ENCODE peak calls at places on chromosome 20, in five cellular contexts. C is HEK293T; K is small intestine; M is stimulated activated CD8-positive, alpha-beta memory T cell treated with anti-CD3 and anti-CD28 coated beads, Interleukin-7, amount 100 ng/mL, for 1 hour; G is KBM-7. V is an unnamed sample.

GRCh38 chr20:33311989-33312388 is 29.0 kb downstream of the BPIFB1 start:
- DNase-seq in C (no peak), K (no peak), M (no peak), G (no peak), V (no peak)

GRCh38 chr20:43936371-43936770 is 21.7 kb downstream of the TOX2 start:
- DNase-seq in C (no peak), K (no peak), M (no peak), G (no peak), V (no peak)

GRCh38 chr20:64212750-64213149 is 42.8 kb upstream of the PCMTD2 start:
- DNase-seq in C (no peak), K (no peak), M (no peak), G (no peak), V (no peak)

GRCh38 chr20:31990958-31991705 is 19.1 kb upstream of the CCM2L start:
- DNase-seq in C (no peak), K (no peak), M (no peak), G (no peak), V (no peak)

GRCh38 chr20:23609486-23610109 is 3.9 kb upstream of the CST9 start:
- DNase-seq in C (no peak), K (no peak), M (no peak), G (no peak), V (no peak)

GRCh38 chr20:53547664-53548239 is 45.9 kb downstream of the ZNF217 start:
- DNase-seq in C (peak), K (peak), M (no peak), G (peak), V (no peak)

GRCh38 chr20:420169-420620 is 12.1 kb downstream of the RBCK1 start:
- DNase-seq in C (no peak), K (no peak), M (no peak), G (no peak), V (no peak)

GRCh38 chr20:49501917-49502316 is 19.4 kb upstream of the KCNB1 start:
- DNase-seq in C (peak), K (no peak), M (no peak), G (peak), V (no peak)

GRCh38 chr20:24752612-24753011 is 196.5 kb upstream of the CST7 start:
- DNase-seq in C (no peak), K (no peak), M (no peak), G (no peak), V (no peak)

GRCh38 chr20:21125072-21125848 is 622 bp upstream of the KIZ start:
- DNase-seq in C (peak), K (peak), M (no peak), G (no peak), V (no peak)

GRCh38 chr20:25309395-25310267 is 61.7 kb downstream of the PYGB start:
- DNase-seq in C (no peak), K (peak), M (no peak), G (no peak), V (no peak)

GRCh38 chr20:42886801-42887200 is 302.9 kb downstream of the PTPRT start:
- DNase-seq in C (no peak), K (no peak), M (no peak), G (no peak), V (no peak)

GRCh38 chr20:53643031-53643832 is 49.6 kb upstream of the ZNF217 start:
- DNase-seq in C (no peak), K (peak), M (peak), G (peak), V (peak)

GRCh38 chr20:23096986-23097520 is 10.9 kb upstream of the CD93 start:
- DNase-seq in C (no peak), K (no peak), M (no peak), G (no peak), V (no peak)

GRCh38 chr20:24891546-24892393 is 57.3 kb upstream of the CST7 start:
- DNase-seq in C (peak), K (no peak), M (no peak), G (no peak), V (no peak)

GRCh38 chr20:4813839-4814695 is 92.4 kb downstream of the PRND start:
- DNase-seq in C (no peak), K (peak), M (no peak), G (peak), V (peak)

GRCh38 chr20:8094845-8095244 is 37.2 kb upstream of the PLCB1 start:
- DNase-seq in C (no peak), K (no peak), M (no peak), G (no peak), V (no peak)

GRCh38 chr20:9019833-9020232 is 49.1 kb upstream of the PLCB4 start:
- DNase-seq in C (no peak), K (no peak), M (no peak), G (no peak), V (no peak)

GRCh38 chr20:57594092-57594911 is 25.9 kb downstream of the ZBP1 start:
- DNase-seq in C (peak), K (no peak), M (peak), G (peak), V (peak)

GRCh38 chr20:54914995-54915394 is 439.6 kb downstream of the DOK5 start:
- DNase-seq in C (no peak), K (no peak), M (no peak), G (no peak), V (no peak)

GRCh38 chr20:37846573-37846972 is 56.4 kb upstream of the VSTM2L start:
- DNase-seq in C (no peak), K (no peak), M (no peak), G (no peak), V (no peak)

GRCh38 chr20:23622839-23623343 is 14.9 kb downstream of the CST3 start:
- DNase-seq in C (no peak), K (peak), M (no peak), G (no peak), V (no peak)

GRCh38 chr20:3121271-3121911 is 36.9 kb upstream of the AVP start:
- DNase-seq in C (no peak), K (no peak), M (no peak), G (peak), V (no peak)

GRCh38 chr20:31505903-31506302 is 8.3 kb upstream of the HM13 start:
- DNase-seq in C (no peak), K (no peak), M (no peak), G (no peak), V (no peak)

GRCh38 chr20:7980332-7981046 is 39.1 kb downstream of the TMX4 start:
- DNase-seq in C (peak), K (peak), M (no peak), G (peak), V (no peak)

GRCh38 chr20:20525756-20526155 is 157.9 kb downstream of the INSM1 start:
- DNase-seq in C (no peak), K (no peak), M (no peak), G (no peak), V (no peak)

V was measured in T follicular helper cell.